ENCODE peak calls at places on chromosomes 5 and 9, in four cellular contexts. O is Peyer's patch, V is heart left ventricle, R is dorsolateral prefrontal cortex. C is an unnamed sample.

GRCh38 chr5:99929806-99930135 is 605.4 kb upstream of the FAM174A start:
- DNase-seq in O (no peak), R (no peak), V (no peak), C (no peak)

GRCh38 chr9:136565075-136565721 is 19.4 kb upstream of the NOTCH1 start:
- DNase-seq in O (no peak), V (peak; percentile 83), R (no peak), C (peak; percentile 77)

GRCh38 chr9:129111762-129112151 is 542 bp downstream of the PTPA start:
- DNase-seq in R (no peak), O (peak; percentile 59), V (no peak), C (peak; percentile 91)

GRCh38 chr5:172274951-172275753 is 8.4 kb downstream of the UBTD2 start:
- DNase-seq in R (no peak), V (no peak), O (no peak), C (no peak)

GRCh38 chr9:22169732-22170131 is 160.6 kb upstream of the CDKN2B start:
- DNase-seq in V (no peak), O (no peak), R (no peak), C (no peak)

GRCh38 chr5:131005963-131006684 is 158.9 kb downstream of the HINT1 start:
- DNase-seq in O (no peak), V (no peak), R (no peak), C (peak; percentile 9)

GRCh38 chr9:556675-557074 is 284.8 kb upstream of the DMRT1 start:
- DNase-seq in R (no peak), O (no peak), V (no peak), C (no peak)

GRCh38 chr9:31740705-31741104 is 643.7 kb upstream of the ACO1 start:
- DNase-seq in R (no peak), V (no peak), O (no peak), C (no peak)

GRCh38 chr9:137083418-137084004 is 3.3 kb upstream of the MAN1B1 start:
- DNase-seq in O (peak; percentile 81), V (no peak), R (peak; percentile 83), C (peak; percentile 99)

GRCh38 chr5:116559239-116559638 is 15.4 kb downstream of the SEMA6A start:
- DNase-seq in R (no peak), V (no peak), O (no peak), C (no peak)

GRCh38 chr5:53616939-53617549 is 56.6 kb downstream of the NDUFS4 start:
- DNase-seq in O (no peak), R (no peak), V (no peak), C (peak; percentile 0)

GRCh38 chr9:111038336-111039202 is at the start of gene LPAR1:
- DNase-seq in V (peak; percentile 41), R (peak; percentile 61), O (peak; percentile 72), C (peak; percentile 75)

GRCh38 chr5:10441992-10442435 is 335 bp downstream of the ROPN1L start:
- DNase-seq in O (no peak), V (no peak), R (no peak), C (peak; percentile 89)

GRCh38 chr5:179457612-179458011 is 92.7 kb upstream of the RUFY1 start:
- DNase-seq in R (no peak), V (no peak), O (no peak), C (no peak)

GRCh38 chr5:54148858-54149257 is 161.5 kb downstream of the ARL15 start:
- DNase-seq in R (no peak), O (no peak), V (no peak), C (no peak)

GRCh38 chr5:53642006-53642405 is 81.6 kb downstream of the NDUFS4 start:
- DNase-seq in V (no peak), O (no peak), R (no peak), C (no peak)

GRCh38 chr9:122418016-122418415 is 47.2 kb downstream of the PTGS1 start:
- DNase-seq in V (no peak), O (no peak), R (no peak), C (no peak)

GRCh38 chr9:99445377-99445891 is 223.4 kb downstream of the SEC61B start:
- DNase-seq in V (peak; percentile 79), O (no peak), R (peak; percentile 48), C (peak; percentile 62)

GRCh38 chr5:142881076-142881466 is 110.9 kb downstream of the ARHGAP26 start:
- DNase-seq in O (no peak), R (no peak), V (no peak), C (no peak)

DNA sequence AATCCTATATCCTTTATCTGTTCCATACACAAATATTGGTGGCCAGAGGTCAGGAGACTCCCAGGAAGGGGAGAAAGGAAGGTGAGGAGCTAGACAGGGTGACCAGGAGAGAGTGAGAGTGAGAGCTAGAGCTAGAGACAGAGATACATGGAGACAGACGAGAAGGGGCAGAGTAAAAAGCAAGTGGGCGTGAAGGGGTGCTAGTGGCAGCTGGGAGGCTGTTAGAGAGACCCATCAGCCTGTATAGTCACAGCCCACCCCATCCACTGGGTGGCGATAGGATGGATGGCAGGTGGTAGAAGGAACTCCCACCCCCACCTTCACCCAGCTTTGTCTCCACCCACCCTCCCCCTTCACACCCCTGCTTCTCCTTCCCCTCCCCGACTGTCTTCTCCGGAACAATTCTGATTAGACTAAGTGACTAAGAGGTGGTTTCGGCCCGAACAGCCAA is 32.8 kb downstream of the PCDH1 start:
- DNase-seq in O (no peak), V (no peak), R (no peak), C (no peak)
- TF ChIP-seq CTCF in O (no peak), V (no peak), R (no peak), C (no peak)

DNA sequence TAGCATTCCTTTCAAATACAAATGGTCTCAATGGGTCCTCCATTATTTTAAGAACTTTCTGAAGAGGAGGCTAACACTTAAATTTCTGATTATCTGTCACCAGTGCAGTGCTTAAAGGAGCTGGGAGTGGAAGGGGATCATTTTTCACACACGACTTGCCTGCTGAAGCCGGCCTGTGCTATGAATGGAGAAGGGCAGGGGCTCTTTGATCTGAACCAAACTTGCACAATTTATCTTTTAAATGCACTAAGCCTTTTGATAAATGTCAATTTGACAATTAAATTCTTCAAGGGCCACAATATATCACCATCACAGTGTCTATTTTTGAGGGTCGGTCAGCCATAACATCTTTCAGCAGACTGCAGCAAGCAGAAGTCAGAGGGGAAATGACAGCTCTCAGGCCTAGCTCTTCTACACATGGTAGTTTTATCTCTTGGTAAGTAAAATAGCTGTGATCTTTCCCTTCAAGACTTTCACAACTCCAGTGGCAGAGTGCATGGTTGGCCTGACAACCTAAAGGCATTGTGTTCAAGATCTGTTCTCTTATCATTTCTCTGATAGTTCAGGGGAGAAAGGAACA is 106.5 kb upstream of the EFNA5 start:
- DNase-seq in O (no peak), V (no peak), R (no peak), C (no peak)
- H3K27ac ChIP-seq in O (no peak overlapping the region), V (no peak overlapping the region), R (no peak overlapping the region), C (no peak overlapping the region)

GRCh38 chr5:175696855-175697198 is 39.0 kb downstream of the HRH2 start:
- DNase-seq in R (no peak), V (no peak), O (no peak), C (no peak)
- TF ChIP-seq CTCF in R (no peak), V (no peak), O (no peak), C (no peak)

DNA sequence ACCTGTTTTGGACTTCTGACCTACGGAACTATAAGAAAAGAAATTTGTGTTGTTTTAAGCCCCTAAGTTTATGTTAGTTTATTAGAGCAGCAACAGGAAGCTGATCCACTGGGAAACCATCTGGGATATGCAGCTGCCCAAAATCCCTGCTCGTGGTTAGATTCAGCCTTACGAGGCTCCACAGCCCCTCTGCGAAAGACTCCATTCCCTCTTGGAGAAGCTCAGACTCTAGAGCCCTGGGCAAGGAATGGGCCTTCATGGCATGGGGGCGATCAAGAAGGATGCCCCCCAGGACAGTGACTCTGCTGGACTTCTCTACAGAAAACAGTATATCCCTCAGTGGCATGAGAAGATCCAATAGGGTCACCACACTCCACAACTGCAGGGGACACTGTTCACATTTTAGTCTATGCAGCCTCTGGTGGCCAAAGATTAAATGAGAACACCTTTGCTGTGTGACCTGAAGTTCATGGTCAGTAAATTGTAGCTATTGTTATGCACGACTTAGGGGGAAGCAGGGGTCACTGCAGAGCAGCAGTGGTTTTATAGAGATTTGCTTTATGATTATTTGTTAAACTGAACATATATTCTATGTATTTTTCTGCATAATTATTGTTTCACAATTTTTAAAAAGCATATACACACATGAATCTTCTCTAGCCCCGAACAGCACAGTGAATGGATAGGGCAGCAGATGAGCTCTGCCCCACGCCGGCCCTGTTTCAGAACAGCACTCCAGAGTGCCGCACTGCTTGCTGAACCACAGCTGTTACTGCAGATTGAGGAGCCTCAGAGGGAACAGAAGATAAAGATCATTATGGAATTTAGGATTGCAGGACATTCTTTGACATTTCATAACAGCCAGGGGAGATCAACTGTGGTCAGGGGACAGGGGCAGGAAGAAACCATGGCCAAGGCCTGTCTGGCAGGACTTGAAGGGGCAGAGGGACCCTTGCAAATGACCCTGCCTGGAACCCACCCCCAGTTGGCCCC is 20.9 kb downstream of the IRF1 start:
- DNase-seq in V (no peak), O (peak; percentile 46), R (no peak), C (no peak)
- H3K27ac ChIP-seq in V (no peak overlapping the region), O (peak overlapping the region; percentile 54), R (no peak overlapping the region), C (peak overlapping the region; percentile 26)

GRCh38 chr9:107705521-107705920 is 216.0 kb upstream of the KLF4 start:
- DNase-seq in R (no peak), V (no peak), O (no peak), C (no peak)
- TF ChIP-seq CTCF in R (no peak), V (no peak), O (no peak), C (no peak)

GRCh38 chr5:65197899-65198776 is 283.6 kb downstream of the ADAMTS6 start:
- DNase-seq in R (no peak), V (no peak), O (no peak), C (no peak)

GRCh38 chr5:65203746-65204145 is 278.0 kb downstream of the ADAMTS6 start:
- DNase-seq in R (no peak), V (no peak), O (no peak), C (no peak)

GRCh38 chr5:65199988-65200668 is 281.6 kb downstream of the ADAMTS6 start:
- DNase-seq in R (no peak), V (no peak), O (no peak), C (no peak)

GRCh38 chr5:65194871-65195270 is 286.8 kb downstream of the ADAMTS6 start:
- DNase-seq in O (no peak), V (no peak), R (no peak), C (no peak)

GRCh38 chr5:65198777-65199120 is 283.0 kb downstream of the ADAMTS6 start:
- DNase-seq in V (no peak), R (no peak), O (no peak), C (peak; percentile 38)
- H3K27ac ChIP-seq in V (no peak overlapping the region), R (no peak overlapping the region), O (no peak overlapping the region), C (peak overlapping the region; percentile 97)

GRCh38 chr9:1619915-1620705 is 395.0 kb upstream of the SMARCA2 start:
- DNase-seq in O (no peak), R (no peak), V (no peak), C (no peak)
- TF ChIP-seq CTCF in O (no peak), R (peak; percentile 70), V (peak; percentile 39), C (no peak)

GRCh38 chr5:150672237-150672883 is 11.3 kb downstream of the MYOZ3 start:
- DNase-seq in R (no peak), O (no peak), V (peak; percentile 59), C (peak; percentile 88)
- H3K27ac ChIP-seq in R (no peak overlapping the region), O (peak overlapping the region; percentile 2), V (peak overlapping the region; percentile 82), C (no peak overlapping the region)

GRCh38 chr9:131386258-131386657 is 7.6 kb upstream of the PRRC2B start:
- DNase-seq in O (no peak), R (no peak), V (no peak), C (no peak)
- TF ChIP-seq CTCF in O (no peak), R (peak; percentile 30), V (no peak), C (peak; percentile 17)